ENCODE peak calls at places on chromosomes 12 and 14, in four cellular contexts. One of them, this sample, is unnamed.

GRCh38 chr12:53295070-53295890 is at the start of gene PFDN5:
- DNase-seq in EH: peak
- DNase-seq in ELF-1: peak
- DNase-seq in mammary epithelial cell: peak
- DNase-seq in this sample: peak

GRCh38 chr12:69916541-69917270 is 91.7 kb downstream of the MYRFL start:
- DNase-seq in EH: peak
- DNase-seq in ELF-1: peak
- DNase-seq in mammary epithelial cell: no peak
- DNase-seq in this sample: no peak

GRCh38 chr12:130880411-130880885 is 8.6 kb downstream of the RAN start:
- DNase-seq in EH: peak
- DNase-seq in ELF-1: no peak
- DNase-seq in mammary epithelial cell: no peak
- DNase-seq in this sample: no peak

GRCh38 chr14:34665785-34666425 is 36.0 kb upstream of the SNX6 start:
- DNase-seq in EH: peak
- DNase-seq in ELF-1: no peak
- DNase-seq in mammary epithelial cell: peak
- DNase-seq in this sample: peak

GRCh38 chr12:67982165-67982563 is 7.1 kb upstream of the IFNG-AS1 start:
- DNase-seq in EH: peak
- DNase-seq in ELF-1: no peak
- DNase-seq in mammary epithelial cell: no peak
- DNase-seq in this sample: peak

GRCh38 chr12:121960541-121960940 is 42.1 kb downstream of the CFAP251 start:
- DNase-seq in EH: no peak
- DNase-seq in ELF-1: no peak
- DNase-seq in mammary epithelial cell: no peak
- DNase-seq in this sample: no peak

GRCh38 chr12:43980627-43981191 is 144.8 kb downstream of the TMEM117 start:
- DNase-seq in EH: no peak
- DNase-seq in ELF-1: no peak
- DNase-seq in mammary epithelial cell: no peak
- DNase-seq in this sample: no peak

GRCh38 chr14:71780822-71781221 is 151.4 kb upstream of the RGS6 start:
- DNase-seq in EH: no peak
- DNase-seq in ELF-1: no peak
- DNase-seq in mammary epithelial cell: no peak
- DNase-seq in this sample: no peak

GRCh38 chr14:25050494-25051170 is 685 bp upstream of the STXBP6 start:
- DNase-seq in EH: peak
- DNase-seq in ELF-1: no peak
- DNase-seq in mammary epithelial cell: peak
- DNase-seq in this sample: peak

GRCh38 chr14:54310151-54310851 is 86.5 kb upstream of the CDKN3 start:
- DNase-seq in EH: peak
- DNase-seq in ELF-1: peak
- DNase-seq in mammary epithelial cell: no peak
- DNase-seq in this sample: no peak

GRCh38 chr14:38605193-38606114 is 349.6 kb upstream of the CLEC14A start:
- DNase-seq in EH: no peak
- DNase-seq in ELF-1: no peak
- DNase-seq in mammary epithelial cell: no peak
- DNase-seq in this sample: no peak